ENCODE peak calls at places on chromosomes 12 and 14, in seven cellular contexts. Z, R, S, X, J, A and T are unnamed samples.

GRCh38 chr12:111041091-111041490 is 120.7 kb upstream of the MYL2 start:
- DNase-seq in J (no peak), R (no peak), S (no peak), Z (no peak), X (no peak), A (no peak), T (no peak)

GRCh38 chr14:76551906-76552305 is 176.0 kb downstream of the ESRRB start:
- DNase-seq in R (no peak), X (no peak), S (no peak), J (no peak), Z (no peak), A (no peak), T (no peak)

GRCh38 chr14:68679301-68679700 is 113.6 kb downstream of the ZFP36L1 start:
- DNase-seq in R (no peak), Z (no peak), J (no peak), X (no peak), A (no peak), S (no peak), T (no peak)

GRCh38 chr12:117240356-117240755 is 50.1 kb upstream of the FBXO21 start:
- DNase-seq in Z (no peak), A (no peak), J (no peak), R (no peak), X (no peak), S (no peak), T (no peak)

GRCh38 chr12:32051511-32052299 is 54.9 kb upstream of the BICD1 start:
- DNase-seq in S (no peak), R (no peak), J (peak; percentile 84), X (no peak), Z (peak; percentile 87), A (no peak), T (peak; percentile 87)

GRCh38 chr14:104826197-104826857 is 25.4 kb downstream of the ZBTB42 start:
- DNase-seq in X (peak; percentile 67), S (peak; percentile 85), Z (peak; percentile 44), R (peak; percentile 73), A (peak; percentile 99), J (peak; percentile 74), T (peak; percentile 58)

GRCh38 chr12:122238861-122239260 is 13.0 kb upstream of the DIABLO start:
- DNase-seq in A (no peak), X (no peak), J (no peak), S (no peak), R (no peak), Z (no peak), T (no peak)

GRCh38 chr14:100063314-100063941 is 1.8 kb upstream of the EVL start:
- DNase-seq in Z (no peak), S (no peak), J (no peak), A (no peak), R (no peak), X (no peak), T (no peak)

GRCh38 chr12:117228239-117228638 is 38.0 kb upstream of the FBXO21 start:
- DNase-seq in S (no peak), J (no peak), Z (peak; percentile 2), R (no peak), X (no peak), A (no peak), T (no peak)

GRCh38 chr14:60097974-60098373 is 6.3 kb downstream of the PCNX4 start:
- DNase-seq in X (no peak), R (no peak), A (no peak), Z (no peak), S (no peak), J (no peak), T (no peak)

GRCh38 chr12:80262372-80263170 is 163.2 kb downstream of the OTOGL start:
- DNase-seq in J (peak; percentile 59), R (no peak), A (no peak), Z (no peak), S (no peak), X (no peak), T (no peak)

GRCh38 chr14:100607611-100607956 is 20.4 kb upstream of the BEGAIN start:
- DNase-seq in Z (no peak), S (no peak), X (peak; percentile 11), R (no peak), A (no peak), J (no peak), T (no peak)

GRCh38 chr12:5220835-5221234 is 177.2 kb downstream of the KCNA5 start:
- DNase-seq in A (no peak), X (no peak), R (no peak), Z (no peak), J (peak; percentile 16), S (no peak), T (no peak)

GRCh38 chr12:53755451-53756290 is 3.9 kb upstream of the CISTR start:
- DNase-seq in Z (no peak), A (no peak), X (no peak), R (peak; percentile 75), S (peak; percentile 36), J (no peak), T (no peak)

GRCh38 chr14:102424923-102425322 is 62.2 kb downstream of the TECPR2 start:
- DNase-seq in S (no peak), Z (no peak), X (no peak), A (no peak), R (no peak), J (no peak), T (no peak)

GRCh38 chr12:113065126-113066007 is 8.8 kb downstream of the DTX1 start:
- DNase-seq in A (peak; percentile 83), Z (no peak), J (no peak), S (peak; percentile 75), X (no peak), R (peak; percentile 71), T (no peak)

DNA sequence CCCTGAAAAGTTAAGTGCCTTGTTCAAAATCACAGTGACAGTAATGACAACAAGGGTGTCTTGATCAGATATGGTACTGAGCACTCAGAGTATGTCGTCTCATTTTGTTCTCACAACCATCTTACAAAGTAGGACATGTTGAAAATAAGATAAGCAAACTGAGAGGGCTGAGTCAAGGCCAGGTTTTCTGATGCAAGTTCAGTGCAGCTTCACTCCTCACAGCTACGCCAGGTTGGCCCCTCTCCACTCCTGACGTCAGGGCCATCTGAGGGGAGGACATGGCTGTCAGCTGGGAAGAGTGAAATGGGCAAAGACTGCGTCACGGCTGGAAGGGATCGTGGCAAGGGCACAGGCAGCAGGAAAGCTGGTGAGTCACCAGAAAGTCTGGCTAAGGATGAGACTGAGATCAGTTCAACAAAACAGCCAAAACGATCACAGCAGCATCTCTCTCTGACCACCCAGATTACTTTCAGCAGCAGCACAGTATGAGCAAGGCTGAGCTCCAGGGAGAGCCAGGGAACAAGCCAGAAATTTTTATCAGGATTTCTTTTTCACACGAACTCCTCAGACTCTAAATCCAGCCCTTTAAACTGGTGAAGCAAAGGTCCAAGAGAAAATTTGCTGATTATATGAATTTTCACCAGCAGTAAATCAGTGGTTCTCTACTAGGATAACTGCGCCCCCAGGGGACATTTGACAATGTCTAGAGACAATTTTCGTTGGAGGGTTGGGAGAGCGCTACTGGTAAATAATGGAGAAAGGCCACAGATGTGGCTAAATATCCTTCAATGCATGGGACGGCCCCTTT is 297.9 kb upstream of the AMIGO2 start:
- DNase-seq in R (no peak), X (no peak), Z (peak; percentile 100), S (peak; percentile 16), J (peak; percentile 100), A (peak; percentile 82), T (peak; percentile 99)
- H3K4me3 ChIP-seq in R (no peak overlapping the region), X (no peak overlapping the region), Z (no peak overlapping the region), S (no peak overlapping the region), J (peak overlapping the region; percentile 13), A (no peak overlapping the region), T (no peak overlapping the region)

DNA sequence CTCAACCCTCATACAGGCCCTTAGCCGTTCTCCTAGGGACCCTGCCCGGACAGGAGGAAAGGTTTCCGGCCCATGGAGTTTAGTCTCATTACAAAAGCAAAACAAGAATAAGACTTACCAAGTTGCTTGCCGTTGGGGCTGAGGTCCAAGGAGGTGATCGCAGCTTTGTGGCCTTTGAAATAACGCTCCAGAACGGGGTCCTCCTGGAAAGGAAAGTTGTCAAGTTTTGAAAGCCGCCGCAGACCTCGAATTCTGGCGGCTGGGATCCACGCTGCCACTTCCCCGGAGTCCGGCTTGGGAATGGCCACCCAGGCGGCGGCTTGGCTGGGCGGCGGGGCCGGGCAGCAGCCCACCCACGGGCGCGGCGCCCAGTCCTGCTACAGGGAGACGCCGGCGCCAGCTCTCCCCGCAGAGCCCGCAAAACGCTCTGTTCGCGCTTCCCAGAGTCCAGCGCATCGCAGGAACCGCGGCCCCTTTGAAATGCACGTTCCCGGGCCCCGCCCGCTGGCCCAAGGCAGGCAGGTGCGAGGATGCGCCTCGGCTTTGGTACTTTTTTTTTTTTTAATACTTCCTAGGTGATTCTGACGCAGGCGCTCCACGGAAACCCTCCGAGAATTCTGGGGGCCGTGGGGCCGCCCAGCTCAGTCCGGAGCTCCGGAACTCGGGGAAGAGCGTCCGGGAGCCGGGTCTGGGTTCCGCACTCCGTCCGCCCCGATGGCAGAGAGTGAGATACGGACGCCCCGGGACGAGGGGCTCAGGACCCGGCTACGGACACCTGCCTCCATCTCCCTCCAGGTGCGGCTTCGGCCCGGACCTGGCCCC is 617 bp upstream of the GALNT4 start:
- DNase-seq in A (peak; percentile 92), R (peak; percentile 71), Z (peak; percentile 24), J (peak; percentile 15), X (no peak), S (peak; percentile 46), T (peak; percentile 27)
- TF ChIP-seq CTCF in A (no peak), R (peak; percentile 60), Z (no peak), J (no peak), X (peak; percentile 7), S (no peak), T (no peak)

DNA sequence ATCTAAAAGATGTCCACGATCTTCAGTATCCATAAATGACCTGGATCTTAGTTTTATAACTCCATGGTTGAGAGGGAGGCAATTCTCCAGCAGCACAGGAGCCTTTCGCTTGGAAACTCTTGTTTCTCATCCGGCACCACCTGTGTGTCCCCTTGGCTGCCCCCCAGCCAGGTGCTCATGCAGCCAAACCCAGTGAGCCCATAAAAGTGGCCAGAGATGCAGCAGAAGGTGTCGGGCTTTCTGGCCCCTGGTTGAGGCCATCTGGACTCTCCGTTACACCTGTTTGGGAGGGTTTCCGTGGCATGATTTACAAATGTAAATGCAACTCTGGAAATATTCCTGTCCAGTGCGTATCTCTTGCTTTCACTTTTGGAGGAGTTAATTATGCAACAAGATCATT is 291.1 kb downstream of the DIO2 start:
- DNase-seq in J (no peak), Z (no peak), S (no peak), R (no peak), X (no peak), A (peak; percentile 46), T (no peak)
- H3K4me3 ChIP-seq in J (no peak overlapping the region), Z (no peak overlapping the region), S (no peak overlapping the region), R (no peak overlapping the region), X (no peak overlapping the region), A (no peak overlapping the region), T (no peak overlapping the region)

GRCh38 chr14:80364274-80364673 is 153.0 kb upstream of the DIO2 start:
- DNase-seq in R (peak; percentile 21), Z (no peak), X (no peak), J (peak; percentile 6), S (no peak), A (no peak), T (peak; percentile 28)
- TF ChIP-seq CTCF in R (peak; percentile 74), Z (peak; percentile 52), X (no peak), J (peak; percentile 34), S (no peak), A (no peak), T (peak; percentile 41)